ENCODE peak calls at places on chromosomes 13 and 19, in four cellular contexts. K, X, M and T are unnamed samples.

GRCh38 chr19:7415163-7415856 is 66.6 kb downstream of the ARHGEF18 start:
- DNase-seq in M (peak), X (no peak), K (peak), T (no peak)

GRCh38 chr13:72139192-72139591 is 272.2 kb upstream of the DACH1 start:
- DNase-seq in K (no peak), X (no peak), M (no peak), T (no peak)

GRCh38 chr13:110801044-110801443 is 87.5 kb downstream of the ING1 start:
- DNase-seq in M (no peak), X (no peak), K (no peak), T (no peak)

GRCh38 chr13:110471833-110472162 is 89.7 kb downstream of the RAB20 start:
- DNase-seq in M (peak), K (peak), X (peak), T (no peak)

GRCh38 chr13:103772576-103772975 is 706.4 kb upstream of the SLC10A2 start:
- DNase-seq in M (no peak), X (no peak), K (no peak), T (no peak)

GRCh38 chr19:30226464-30227070 is 145.6 kb upstream of the ZNF536 start:
- DNase-seq in X (no peak), K (no peak), M (no peak), T (no peak)

GRCh38 chr19:57566396-57567256 is 7.0 kb upstream of the ZNF550 start:
- DNase-seq in K (no peak), X (no peak), M (peak), T (no peak)

GRCh38 chr19:33158365-33158764 is 26.5 kb downstream of the WDR88 start:
- DNase-seq in K (no peak), X (no peak), M (no peak), T (no peak)

GRCh38 chr13:60837806-60838205 is 440.8 kb downstream of the TDRD3 start:
- DNase-seq in M (no peak), K (no peak), X (no peak), T (no peak)

GRCh38 chr19:36371886-36372285 is 7.1 kb downstream of the ZFP14 start:
- DNase-seq in M (no peak), K (no peak), X (no peak), T (no peak)

GRCh38 chr13:36130542-36131214 is 504 bp downstream of the DCLK1 start:
- DNase-seq in K (no peak), X (no peak), M (peak), T (no peak)

GRCh38 chr19:42108527-42109389 is 23.5 kb downstream of the POU2F2 start:
- DNase-seq in M (peak), K (peak), X (no peak), T (peak)

GRCh38 chr13:52127378-52127777 is 1.5 kb downstream of the NEK5 start:
- DNase-seq in X (no peak), M (peak), K (no peak), T (no peak)

GRCh38 chr13:24287748-24288287 is 21.6 kb upstream of the C1QTNF9 start:
- DNase-seq in K (no peak), M (no peak), X (no peak), T (no peak)

GRCh38 chr19:10519421-10519820 is 2.2 kb upstream of the S1PR5 start:
- DNase-seq in X (no peak), M (no peak), K (no peak), T (no peak)

GRCh38 chr19:34265221-34265650 is 10.9 kb downstream of the GARRE1 start:
- DNase-seq in X (no peak), M (no peak), K (no peak), T (no peak)

GRCh38 chr19:47494729-47495128 is 10.7 kb upstream of the KPTN start:
- DNase-seq in K (no peak), M (no peak), X (no peak), T (no peak)

GRCh38 chr13:95660981-95661581 is 15.9 kb upstream of the DNAJC3 start:
- DNase-seq in K (no peak), X (no peak), M (peak), T (no peak)

GRCh38 chr19:53903055-53903680 is 5.9 kb upstream of the CACNG7 start:
- DNase-seq in K (no peak), X (no peak), M (peak), T (no peak)

GRCh38 chr19:13981021-13981420 is 25.1 kb downstream of the RFX1 start:
- DNase-seq in M (no peak), K (no peak), X (no peak), T (no peak)

GRCh38 chr13:94433055-94433947 is 46.2 kb downstream of the DCT start:
- DNase-seq in M (peak), X (no peak), K (no peak), T (no peak)

GRCh38 chr13:75489502-75490263 is 7.7 kb upstream of the TBC1D4 start:
- DNase-seq in K (peak), M (peak), X (no peak), T (no peak)

GRCh38 chr19:2195914-2196313 is 32.2 kb downstream of the DOT1L start:
- DNase-seq in X (no peak), M (no peak), K (no peak), T (no peak)

GRCh38 chr19:46350758-46351159 is 3.9 kb downstream of the PPP5C start:
- DNase-seq in M (no peak), K (no peak), X (no peak), T (no peak)

GRCh38 chr13:52615817-52616216 is 26.4 kb upstream of the HNRNPA1L2 start:
- DNase-seq in X (no peak), M (no peak), K (no peak), T (no peak)

GRCh38 chr19:11813801-11814706 is at the start of gene ZNF440:
- DNase-seq in X (peak), M (peak), K (peak), T (peak)

GRCh38 chr19:45886427-45887310 is 728 bp upstream of the IRF2BP1 start:
- DNase-seq in K (peak), M (peak), X (peak), T (peak)

GRCh38 chr19:47315125-47315821 is 5.6 kb downstream of the C5AR1 start:
- DNase-seq in K (peak), X (peak), M (peak), T (peak)

GRCh38 chr13:110886475-110887241 is 28.2 kb downstream of the ANKRD10 start:
- DNase-seq in K (no peak), X (no peak), M (no peak), T (no peak)

GRCh38 chr13:44274838-44275237 is 98.8 kb upstream of the SERP2 start:
- DNase-seq in X (no peak), M (no peak), K (no peak), T (no peak)

GRCh38 chr13:57128909-57129308 is 11.8 kb upstream of the PRR20A start:
- DNase-seq in X (no peak), K (no peak), M (no peak), T (no peak)

GRCh38 chr13:100208596-100208995 is 119.7 kb downstream of the PCCA start:
- DNase-seq in K (no peak), M (no peak), X (no peak), T (no peak)

GRCh38 chr19:46863818-46864629 is 3.2 kb downstream of the ARHGAP35 start:
- DNase-seq in M (peak), K (peak), X (no peak), T (no peak)

GRCh38 chr19:1997353-1998233 is 17.9 kb downstream of the BTBD2 start:
- DNase-seq in X (no peak), M (no peak), K (no peak), T (no peak)

GRCh38 chr19:39516270-39516669 is 1.3 kb downstream of the SELENOV start:
- DNase-seq in M (no peak), K (no peak), X (no peak), T (no peak)

GRCh38 chr13:45310341-45311138 is 30.4 kb downstream of the TPT1 start:
- DNase-seq in M (no peak), X (no peak), K (no peak), T (no peak)

GRCh38 chr19:51345076-51345620 is 3.2 kb upstream of the VSIG10L start:
- DNase-seq in K (no peak), X (no peak), M (no peak), T (no peak)

GRCh38 chr19:51342631-51343569 is 961 bp upstream of the VSIG10L start:
- DNase-seq in X (no peak), M (no peak), K (no peak), T (no peak)

GRCh38 chr19:51347209-51347928 is 5.4 kb upstream of the VSIG10L start:
- DNase-seq in K (no peak), X (no peak), M (no peak), T (no peak)

GRCh38 chr19:51341976-51342580 is at the start of gene VSIG10L:
- DNase-seq in X (no peak), K (no peak), M (no peak), T (no peak)

GRCh38 chr19:51346742-51347141 is 4.8 kb upstream of the VSIG10L start:
- DNase-seq in M (no peak), X (no peak), K (no peak), T (no peak)
- TF ChIP-seq CTCF in M (no peak), X (no peak), K (no peak), T (no peak)

GRCh38 chr13:67136157-67136556 is 94.0 kb downstream of the PCDH9 start:
- DNase-seq in K (no peak), X (no peak), M (peak), T (no peak)

GRCh38 chr13:67137044-67137735 is 92.9 kb downstream of the PCDH9 start:
- DNase-seq in K (no peak), X (no peak), M (peak), T (no peak)

GRCh38 chr13:67133476-67133875 is 96.7 kb downstream of the PCDH9 start:
- DNase-seq in X (no peak), M (peak), K (no peak), T (no peak)

GRCh38 chr13:67134322-67135129 is 95.6 kb downstream of the PCDH9 start:
- DNase-seq in M (peak), X (no peak), K (no peak), T (no peak)

GRCh38 chr13:67135356-67135755 is 94.8 kb downstream of the PCDH9 start:
- DNase-seq in X (no peak), M (no peak), K (no peak), T (no peak)
- H3K4me3 ChIP-seq in X (no peak), M (no peak), K (no peak), T (no peak)

DNA sequence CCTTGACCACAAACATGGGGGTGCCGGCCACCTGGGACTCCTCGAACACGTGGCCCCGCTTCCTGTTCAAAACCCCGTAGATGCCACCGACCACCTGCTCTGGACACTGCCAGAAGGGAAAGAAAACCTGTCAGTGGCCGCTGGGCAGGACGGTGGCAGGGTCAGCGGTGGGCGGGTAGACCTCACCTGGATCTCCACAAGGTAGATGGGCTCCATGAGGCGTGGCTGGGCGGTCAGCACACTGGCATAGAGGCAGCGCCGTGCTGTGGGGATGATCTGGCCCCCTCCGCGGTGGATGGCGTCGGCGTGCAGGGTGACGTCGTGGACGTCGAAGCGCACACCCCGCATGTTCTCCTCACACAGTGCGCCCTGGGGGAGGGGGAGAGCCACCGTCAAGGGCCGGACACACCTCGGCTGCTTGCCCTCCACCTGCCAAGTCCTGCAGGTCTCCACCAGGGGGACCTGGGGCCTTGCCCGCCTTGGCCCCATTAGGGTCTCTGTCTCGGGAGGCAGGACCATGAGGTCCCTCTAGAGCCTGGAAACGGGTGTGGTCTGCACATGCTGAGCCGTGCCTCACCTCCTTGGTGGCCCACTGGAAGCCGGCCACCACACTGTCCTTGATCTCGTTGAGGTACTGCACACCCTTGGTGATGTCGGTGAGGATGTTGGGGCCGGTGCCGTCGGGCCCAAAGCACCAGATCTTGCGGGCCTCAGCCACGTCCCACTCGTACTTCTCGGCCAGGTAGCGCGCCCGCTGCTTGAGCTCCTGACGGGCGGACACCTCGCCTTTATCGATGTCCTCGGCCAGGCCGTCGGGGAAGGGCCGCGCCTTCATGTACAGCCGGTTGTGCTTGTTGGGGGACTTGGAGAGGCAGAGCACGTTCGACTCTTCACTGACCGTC is 6.6 kb upstream of the DAPK3 start:
- DNase-seq in K (peak), M (no peak), X (no peak), T (no peak)
- TF ChIP-seq CTCF in K (no peak), M (no peak), X (peak), T (no peak)

DNA sequence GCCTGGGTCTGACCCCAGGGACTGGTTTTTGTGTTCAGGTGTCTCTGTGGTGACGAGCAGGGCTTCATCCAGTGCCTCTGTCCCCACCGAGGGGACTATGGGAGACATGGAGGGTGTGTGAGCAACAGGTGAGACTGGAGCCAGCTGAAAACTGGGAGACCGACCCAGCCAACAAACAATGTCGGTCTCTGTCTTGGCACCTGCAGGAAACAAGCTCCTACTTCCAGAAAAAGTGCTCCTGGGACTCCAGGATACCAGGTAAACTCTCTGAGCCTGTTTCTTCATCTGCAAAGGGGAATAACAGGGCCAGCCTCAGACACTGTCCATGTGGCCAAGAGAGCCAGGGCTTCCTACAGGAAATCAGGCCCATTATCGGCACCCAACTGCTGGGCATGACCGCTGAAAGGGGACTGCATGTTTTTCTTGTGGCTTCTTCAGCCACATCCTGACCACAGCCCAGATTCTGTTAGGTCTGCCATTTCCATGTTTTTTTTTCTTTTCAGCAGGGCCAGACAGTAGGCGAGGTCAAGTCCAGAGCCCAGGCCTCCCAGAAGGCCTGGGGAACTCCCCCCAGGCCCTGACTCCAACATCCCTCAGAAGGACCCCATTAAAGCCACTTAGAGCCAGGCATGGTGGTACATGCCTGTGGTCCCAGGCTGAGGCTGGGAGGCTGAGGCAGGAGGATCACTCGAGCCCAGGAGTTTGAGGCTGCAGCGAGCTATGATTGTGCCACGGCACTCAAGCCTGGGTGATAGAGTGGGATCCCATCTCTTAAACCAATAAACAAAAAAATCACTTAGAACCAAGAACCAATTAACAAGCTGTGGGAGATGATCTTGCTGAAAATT is 833 bp upstream of the BST2 start:
- DNase-seq in X (no peak), M (peak), K (no peak), T (no peak)
- H3K4me3 ChIP-seq in X (no peak), M (no peak), K (peak), T (no peak)